ENCODE peak calls at places on chromosomes 12 and 14, in nine cellular contexts. One of them, this sample, is unnamed.

GRCh38 chr12:43112101-43112661 is 439.8 kb downstream of the ADAMTS20 start:
- DNase-seq in NT2/D1: no peak
- DNase-seq in neural crest cell: no peak
- DNase-seq in breast epithelium: no peak
- DNase-seq in AG09319: no peak
- DNase-seq in K562: no peak
- DNase-seq in anterior cingulate cortex: no peak
- DNase-seq in activated CD4-positive, alpha-beta T cell treated with anti-CD3 and anti-CD28 coated beads, Interleukin-2, amount 50 U/mL, for 48 hours: no peak
- DNase-seq in NCI-H2029 treated with DMSO at 0.1 percent for 48 hours: no peak
- DNase-seq in this sample: no peak

GRCh38 chr12:57552692-57553321 is 3.0 kb downstream of the KIF5A start:
- DNase-seq in NT2/D1: no peak
- DNase-seq in breast epithelium: no peak
- DNase-seq in neural crest cell: no peak
- DNase-seq in anterior cingulate cortex: no peak
- DNase-seq in K562: peak
- DNase-seq in activated CD4-positive, alpha-beta T cell treated with anti-CD3 and anti-CD28 coated beads, Interleukin-2, amount 50 U/mL, for 48 hours: no peak
- DNase-seq in AG09319: no peak
- DNase-seq in NCI-H2029 treated with DMSO at 0.1 percent for 48 hours: no peak
- DNase-seq in this sample: peak

GRCh38 chr12:6267007-6267721 is 43.3 kb upstream of the PLEKHG6 start:
- DNase-seq in NCI-H2029 treated with DMSO at 0.1 percent for 48 hours: peak
- DNase-seq in activated CD4-positive, alpha-beta T cell treated with anti-CD3 and anti-CD28 coated beads, Interleukin-2, amount 50 U/mL, for 48 hours: peak
- DNase-seq in AG09319: no peak
- DNase-seq in K562: no peak
- DNase-seq in breast epithelium: no peak
- DNase-seq in NT2/D1: no peak
- DNase-seq in neural crest cell: no peak
- DNase-seq in anterior cingulate cortex: no peak
- DNase-seq in this sample: peak

GRCh38 chr14:68841030-68841809 is 48.4 kb upstream of the ZFP36L1 start:
- DNase-seq in NT2/D1: no peak
- DNase-seq in AG09319: no peak
- DNase-seq in neural crest cell: no peak
- DNase-seq in K562: no peak
- DNase-seq in anterior cingulate cortex: no peak
- DNase-seq in NCI-H2029 treated with DMSO at 0.1 percent for 48 hours: no peak
- DNase-seq in activated CD4-positive, alpha-beta T cell treated with anti-CD3 and anti-CD28 coated beads, Interleukin-2, amount 50 U/mL, for 48 hours: no peak
- DNase-seq in breast epithelium: no peak
- DNase-seq in this sample: peak

GRCh38 chr14:73342670-73343069 is 105.4 kb downstream of the PAPLN start:
- DNase-seq in NCI-H2029 treated with DMSO at 0.1 percent for 48 hours: no peak
- DNase-seq in anterior cingulate cortex: no peak
- DNase-seq in breast epithelium: no peak
- DNase-seq in K562: no peak
- DNase-seq in activated CD4-positive, alpha-beta T cell treated with anti-CD3 and anti-CD28 coated beads, Interleukin-2, amount 50 U/mL, for 48 hours: no peak
- DNase-seq in NT2/D1: no peak
- DNase-seq in neural crest cell: no peak
- DNase-seq in AG09319: no peak
- DNase-seq in this sample: no peak

GRCh38 chr14:56199976-56200577 is 81.9 kb downstream of the PELI2 start:
- DNase-seq in NCI-H2029 treated with DMSO at 0.1 percent for 48 hours: no peak
- DNase-seq in anterior cingulate cortex: no peak
- DNase-seq in activated CD4-positive, alpha-beta T cell treated with anti-CD3 and anti-CD28 coated beads, Interleukin-2, amount 50 U/mL, for 48 hours: no peak
- DNase-seq in neural crest cell: no peak
- DNase-seq in AG09319: no peak
- DNase-seq in K562: no peak
- DNase-seq in breast epithelium: no peak
- DNase-seq in NT2/D1: no peak
- DNase-seq in this sample: no peak

GRCh38 chr12:100793182-100793581 is 1.4 kb upstream of the ANO4 start:
- DNase-seq in AG09319: no peak
- DNase-seq in NCI-H2029 treated with DMSO at 0.1 percent for 48 hours: no peak
- DNase-seq in neural crest cell: no peak
- DNase-seq in activated CD4-positive, alpha-beta T cell treated with anti-CD3 and anti-CD28 coated beads, Interleukin-2, amount 50 U/mL, for 48 hours: no peak
- DNase-seq in NT2/D1: no peak
- DNase-seq in anterior cingulate cortex: no peak
- DNase-seq in K562: no peak
- DNase-seq in breast epithelium: no peak
- DNase-seq in this sample: peak

GRCh38 chr12:93135286-93136239 is 206.5 kb upstream of the EEA1 start:
- DNase-seq in AG09319: peak
- DNase-seq in breast epithelium: no peak
- DNase-seq in NT2/D1: no peak
- DNase-seq in NCI-H2029 treated with DMSO at 0.1 percent for 48 hours: peak
- DNase-seq in activated CD4-positive, alpha-beta T cell treated with anti-CD3 and anti-CD28 coated beads, Interleukin-2, amount 50 U/mL, for 48 hours: no peak
- DNase-seq in neural crest cell: no peak
- DNase-seq in anterior cingulate cortex: no peak
- DNase-seq in K562: no peak
- DNase-seq in this sample: peak

GRCh38 chr12:95605087-95605486 is 53.8 kb upstream of the USP44 start:
- DNase-seq in activated CD4-positive, alpha-beta T cell treated with anti-CD3 and anti-CD28 coated beads, Interleukin-2, amount 50 U/mL, for 48 hours: no peak
- DNase-seq in AG09319: no peak
- DNase-seq in neural crest cell: no peak
- DNase-seq in K562: no peak
- DNase-seq in anterior cingulate cortex: no peak
- DNase-seq in NT2/D1: no peak
- DNase-seq in NCI-H2029 treated with DMSO at 0.1 percent for 48 hours: no peak
- DNase-seq in breast epithelium: no peak
- DNase-seq in this sample: peak

GRCh38 chr12:56599797-56600196 is 30.3 kb downstream of the BAZ2A start:
- DNase-seq in anterior cingulate cortex: no peak
- DNase-seq in K562: no peak
- DNase-seq in AG09319: no peak
- DNase-seq in activated CD4-positive, alpha-beta T cell treated with anti-CD3 and anti-CD28 coated beads, Interleukin-2, amount 50 U/mL, for 48 hours: no peak
- DNase-seq in NT2/D1: no peak
- DNase-seq in NCI-H2029 treated with DMSO at 0.1 percent for 48 hours: no peak
- DNase-seq in breast epithelium: no peak
- DNase-seq in neural crest cell: no peak
- DNase-seq in this sample: no peak

GRCh38 chr12:32139064-32139421 is 32.4 kb downstream of the BICD1 start:
- DNase-seq in NT2/D1: no peak
- DNase-seq in breast epithelium: no peak
- DNase-seq in K562: no peak
- DNase-seq in NCI-H2029 treated with DMSO at 0.1 percent for 48 hours: no peak
- DNase-seq in AG09319: no peak
- DNase-seq in neural crest cell: no peak
- DNase-seq in anterior cingulate cortex: no peak
- DNase-seq in activated CD4-positive, alpha-beta T cell treated with anti-CD3 and anti-CD28 coated beads, Interleukin-2, amount 50 U/mL, for 48 hours: peak
- DNase-seq in this sample: no peak

GRCh38 chr12:131093971-131094830 is 140.5 kb downstream of the ADGRD1 start:
- DNase-seq in breast epithelium: peak
- DNase-seq in NCI-H2029 treated with DMSO at 0.1 percent for 48 hours: no peak
- DNase-seq in NT2/D1: no peak
- DNase-seq in neural crest cell: no peak
- DNase-seq in anterior cingulate cortex: no peak
- DNase-seq in AG09319: no peak
- DNase-seq in K562: no peak
- DNase-seq in activated CD4-positive, alpha-beta T cell treated with anti-CD3 and anti-CD28 coated beads, Interleukin-2, amount 50 U/mL, for 48 hours: no peak
- DNase-seq in this sample: no peak

GRCh38 chr14:60657609-60657983 is 8.3 kb upstream of the SIX1 start:
- DNase-seq in NCI-H2029 treated with DMSO at 0.1 percent for 48 hours: no peak
- DNase-seq in neural crest cell: no peak
- DNase-seq in NT2/D1: no peak
- DNase-seq in breast epithelium: no peak
- DNase-seq in K562: no peak
- DNase-seq in activated CD4-positive, alpha-beta T cell treated with anti-CD3 and anti-CD28 coated beads, Interleukin-2, amount 50 U/mL, for 48 hours: no peak
- DNase-seq in AG09319: no peak
- DNase-seq in anterior cingulate cortex: no peak
- DNase-seq in this sample: no peak

GRCh38 chr14:93005838-93006237 is 82.9 kb downstream of the CHGA start:
- DNase-seq in AG09319: no peak
- DNase-seq in anterior cingulate cortex: peak
- DNase-seq in breast epithelium: no peak
- DNase-seq in NT2/D1: no peak
- DNase-seq in K562: no peak
- DNase-seq in activated CD4-positive, alpha-beta T cell treated with anti-CD3 and anti-CD28 coated beads, Interleukin-2, amount 50 U/mL, for 48 hours: no peak
- DNase-seq in NCI-H2029 treated with DMSO at 0.1 percent for 48 hours: no peak
- DNase-seq in neural crest cell: no peak
- DNase-seq in this sample: no peak

GRCh38 chr12:112979281-112979680 is 962 bp downstream of the OAS2 start:
- DNase-seq in NT2/D1: no peak
- DNase-seq in AG09319: no peak
- DNase-seq in neural crest cell: no peak
- DNase-seq in K562: no peak
- DNase-seq in NCI-H2029 treated with DMSO at 0.1 percent for 48 hours: no peak
- DNase-seq in breast epithelium: no peak
- DNase-seq in activated CD4-positive, alpha-beta T cell treated with anti-CD3 and anti-CD28 coated beads, Interleukin-2, amount 50 U/mL, for 48 hours: peak
- DNase-seq in anterior cingulate cortex: no peak
- DNase-seq in this sample: peak

GRCh38 chr12:95601626-95602025 is 50.4 kb upstream of the USP44 start:
- DNase-seq in anterior cingulate cortex: no peak
- DNase-seq in NCI-H2029 treated with DMSO at 0.1 percent for 48 hours: no peak
- DNase-seq in neural crest cell: no peak
- DNase-seq in NT2/D1: no peak
- DNase-seq in activated CD4-positive, alpha-beta T cell treated with anti-CD3 and anti-CD28 coated beads, Interleukin-2, amount 50 U/mL, for 48 hours: no peak
- DNase-seq in AG09319: no peak
- DNase-seq in K562: no peak
- DNase-seq in breast epithelium: no peak
- DNase-seq in this sample: peak

GRCh38 chr12:52278931-52279682 is 4.7 kb downstream of the KRT86 start:
- DNase-seq in breast epithelium: peak
- DNase-seq in AG09319: peak
- DNase-seq in anterior cingulate cortex: peak
- DNase-seq in NCI-H2029 treated with DMSO at 0.1 percent for 48 hours: no peak
- DNase-seq in activated CD4-positive, alpha-beta T cell treated with anti-CD3 and anti-CD28 coated beads, Interleukin-2, amount 50 U/mL, for 48 hours: peak
- DNase-seq in neural crest cell: peak
- DNase-seq in NT2/D1: peak
- DNase-seq in K562: peak
- DNase-seq in this sample: peak

GRCh38 chr12:6230321-6231110 is 30.3 kb downstream of the CD9 start:
- DNase-seq in AG09319: no peak
- DNase-seq in NCI-H2029 treated with DMSO at 0.1 percent for 48 hours: no peak
- DNase-seq in neural crest cell: peak
- DNase-seq in K562: no peak
- DNase-seq in activated CD4-positive, alpha-beta T cell treated with anti-CD3 and anti-CD28 coated beads, Interleukin-2, amount 50 U/mL, for 48 hours: peak
- DNase-seq in NT2/D1: no peak
- DNase-seq in breast epithelium: peak
- DNase-seq in anterior cingulate cortex: peak
- DNase-seq in this sample: peak

GRCh38 chr14:99736600-99737371 is 52.7 kb downstream of the CYP46A1 start:
- DNase-seq in K562: no peak
- DNase-seq in breast epithelium: no peak
- DNase-seq in activated CD4-positive, alpha-beta T cell treated with anti-CD3 and anti-CD28 coated beads, Interleukin-2, amount 50 U/mL, for 48 hours: no peak
- DNase-seq in NCI-H2029 treated with DMSO at 0.1 percent for 48 hours: no peak
- DNase-seq in NT2/D1: no peak
- DNase-seq in AG09319: no peak
- DNase-seq in neural crest cell: no peak
- DNase-seq in anterior cingulate cortex: no peak
- DNase-seq in this sample: peak

GRCh38 chr12:26524862-26525465 is 308.0 kb downstream of the ITPR2 start:
- DNase-seq in K562: peak
- DNase-seq in neural crest cell: no peak
- DNase-seq in NT2/D1: peak
- DNase-seq in anterior cingulate cortex: no peak
- DNase-seq in AG09319: no peak
- DNase-seq in NCI-H2029 treated with DMSO at 0.1 percent for 48 hours: no peak
- DNase-seq in activated CD4-positive, alpha-beta T cell treated with anti-CD3 and anti-CD28 coated beads, Interleukin-2, amount 50 U/mL, for 48 hours: peak
- DNase-seq in breast epithelium: no peak
- DNase-seq in this sample: peak

GRCh38 chr12:47602330-47602729 is 103.5 kb downstream of the RPAP3 start:
- DNase-seq in breast epithelium: no peak
- DNase-seq in NT2/D1: no peak
- DNase-seq in K562: no peak
- DNase-seq in neural crest cell: no peak
- DNase-seq in anterior cingulate cortex: no peak
- DNase-seq in AG09319: no peak
- DNase-seq in NCI-H2029 treated with DMSO at 0.1 percent for 48 hours: no peak
- DNase-seq in activated CD4-positive, alpha-beta T cell treated with anti-CD3 and anti-CD28 coated beads, Interleukin-2, amount 50 U/mL, for 48 hours: no peak
- DNase-seq in this sample: no peak

GRCh38 chr12:6193853-6194815 is 6.1 kb upstream of the CD9 start:
- DNase-seq in neural crest cell: no peak
- DNase-seq in activated CD4-positive, alpha-beta T cell treated with anti-CD3 and anti-CD28 coated beads, Interleukin-2, amount 50 U/mL, for 48 hours: no peak
- DNase-seq in AG09319: no peak
- DNase-seq in NT2/D1: peak
- DNase-seq in K562: no peak
- DNase-seq in breast epithelium: no peak
- DNase-seq in NCI-H2029 treated with DMSO at 0.1 percent for 48 hours: no peak
- DNase-seq in anterior cingulate cortex: no peak
- DNase-seq in this sample: no peak

GRCh38 chr12:67222302-67222701 is 46.9 kb upstream of the CAND1 start:
- DNase-seq in neural crest cell: no peak
- DNase-seq in anterior cingulate cortex: no peak
- DNase-seq in activated CD4-positive, alpha-beta T cell treated with anti-CD3 and anti-CD28 coated beads, Interleukin-2, amount 50 U/mL, for 48 hours: no peak
- DNase-seq in K562: no peak
- DNase-seq in NT2/D1: peak
- DNase-seq in AG09319: no peak
- DNase-seq in NCI-H2029 treated with DMSO at 0.1 percent for 48 hours: peak
- DNase-seq in breast epithelium: no peak
- DNase-seq in this sample: peak

GRCh38 chr14:70888681-70889175 is 18.5 kb upstream of the PCNX1 start:
- DNase-seq in neural crest cell: no peak
- DNase-seq in activated CD4-positive, alpha-beta T cell treated with anti-CD3 and anti-CD28 coated beads, Interleukin-2, amount 50 U/mL, for 48 hours: no peak
- DNase-seq in anterior cingulate cortex: no peak
- DNase-seq in AG09319: no peak
- DNase-seq in NT2/D1: no peak
- DNase-seq in NCI-H2029 treated with DMSO at 0.1 percent for 48 hours: no peak
- DNase-seq in breast epithelium: no peak
- DNase-seq in K562: no peak
- DNase-seq in this sample: peak

GRCh38 chr12:6458281-6459003 is 6.6 kb downstream of the TAPBPL start:
- DNase-seq in AG09319: no peak
- DNase-seq in anterior cingulate cortex: no peak
- DNase-seq in K562: no peak
- DNase-seq in NT2/D1: no peak
- DNase-seq in activated CD4-positive, alpha-beta T cell treated with anti-CD3 and anti-CD28 coated beads, Interleukin-2, amount 50 U/mL, for 48 hours: no peak
- DNase-seq in breast epithelium: no peak
- DNase-seq in NCI-H2029 treated with DMSO at 0.1 percent for 48 hours: no peak
- DNase-seq in neural crest cell: no peak
- DNase-seq in this sample: no peak

GRCh38 chr12:110741371-110741770 is 1.3 kb downstream of the PPP1CC start:
- DNase-seq in anterior cingulate cortex: no peak
- DNase-seq in AG09319: no peak
- DNase-seq in activated CD4-positive, alpha-beta T cell treated with anti-CD3 and anti-CD28 coated beads, Interleukin-2, amount 50 U/mL, for 48 hours: no peak
- DNase-seq in K562: no peak
- DNase-seq in NCI-H2029 treated with DMSO at 0.1 percent for 48 hours: no peak
- DNase-seq in neural crest cell: no peak
- DNase-seq in breast epithelium: no peak
- DNase-seq in NT2/D1: no peak
- DNase-seq in this sample: no peak

GRCh38 chr12:69821441-69822204 is 3.4 kb upstream of the MYRFL start:
- DNase-seq in NCI-H2029 treated with DMSO at 0.1 percent for 48 hours: peak
- DNase-seq in neural crest cell: no peak
- DNase-seq in activated CD4-positive, alpha-beta T cell treated with anti-CD3 and anti-CD28 coated beads, Interleukin-2, amount 50 U/mL, for 48 hours: no peak
- DNase-seq in K562: no peak
- DNase-seq in AG09319: no peak
- DNase-seq in breast epithelium: no peak
- DNase-seq in anterior cingulate cortex: no peak
- DNase-seq in NT2/D1: no peak
- DNase-seq in this sample: peak

This sample was measured in PC-3.